ENCODE peak calls at places on chromosomes 12 and 14, in seven cellular contexts. F is lung microvascular endothelial cell; G is stimulated activated CD8-positive, alpha-beta memory T cell treated with anti-CD3 and anti-CD28 coated beads, Interleukin-2, amount 100 ng/mL, for 1 hour; T is stimulated activated naive CD8-positive, alpha-beta T cell treated with anti-CD3 and anti-CD28 coated beads, Interleukin-15, Interleukin-2, amounts not matched to agents 100 U/mL and 50 U/mL, for 24 hours; K is HEK293T; B is SK-N-SH; L is CD8-positive, alpha-beta T cell. X is an unnamed sample.

GRCh38 chr14:105217764-105218163 is 30.6 kb upstream of the BTBD6 start:
- DNase-seq in T (no peak), K (no peak), F (no peak), L (no peak), G (no peak), B (no peak), X (no peak)

GRCh38 chr14:32593290-32593942 is 264.3 kb downstream of the AKAP6 start:
- DNase-seq in F (no peak), B (no peak), T (no peak), G (no peak), L (no peak), K (no peak), X (no peak)

GRCh38 chr12:22101749-22102243 is 55.8 kb downstream of the CMAS start:
- DNase-seq in G (no peak), L (no peak), T (peak), K (no peak), F (peak), B (no peak), X (peak)

GRCh38 chr14:49512571-49512970 is 73.6 kb downstream of the RPS29 start:
- DNase-seq in B (no peak), K (no peak), L (no peak), F (peak), G (no peak), T (no peak), X (no peak)

GRCh38 chr12:18751866-18752265 is 13.9 kb downstream of the CAPZA3 start:
- DNase-seq in L (no peak), F (no peak), K (no peak), G (no peak), T (no peak), B (no peak), X (no peak)

GRCh38 chr14:31889297-31889696 is 187.8 kb upstream of the ARHGAP5 start:
- DNase-seq in B (no peak), F (peak), L (no peak), G (no peak), T (no peak), K (no peak), X (no peak)

GRCh38 chr14:61668267-61668666 is 27.0 kb upstream of the HIF1A start:
- DNase-seq in T (no peak), K (no peak), G (no peak), F (no peak), B (no peak), L (no peak), X (no peak)

GRCh38 chr12:58413794-58414193 is 472.4 kb downstream of the ATP23 start:
- DNase-seq in G (no peak), F (no peak), L (no peak), K (no peak), B (no peak), T (no peak), X (no peak)

GRCh38 chr14:104296388-104297312 is 158.3 kb downstream of the KIF26A start:
- DNase-seq in K (no peak), B (peak), T (no peak), G (no peak), L (no peak), F (no peak), X (no peak)

GRCh38 chr14:101899263-101899662 is 65.1 kb upstream of the DYNC1H1 start:
- DNase-seq in K (no peak), F (peak), L (no peak), B (no peak), G (no peak), T (no peak), X (peak)

GRCh38 chr12:19322376-19322775 is 116.9 kb upstream of the AEBP2 start:
- DNase-seq in G (no peak), F (no peak), T (no peak), L (no peak), B (no peak), K (no peak), X (no peak)

GRCh38 chr14:55625481-55625880 is 45.5 kb downstream of the KTN1 start:
- DNase-seq in L (no peak), F (no peak), K (no peak), T (no peak), B (no peak), G (no peak), X (no peak)

GRCh38 chr12:109378579-109378978 is 30.9 kb downstream of the MYO1H start:
- DNase-seq in L (no peak), G (no peak), B (no peak), F (no peak), T (no peak), K (no peak), X (no peak)

GRCh38 chr12:29317556-29318363 is 63.2 kb downstream of the ERGIC2 start:
- DNase-seq in T (peak), L (peak), F (peak), K (peak), B (peak), G (no peak), X (peak)

GRCh38 chr14:36057452-36058142 is 118.9 kb downstream of the PTCSC3 start:
- DNase-seq in K (peak), L (no peak), G (no peak), T (no peak), B (no peak), F (peak), X (no peak)

GRCh38 chr12:86134571-86134970 is 121.6 kb downstream of the MGAT4C start:
- DNase-seq in G (no peak), T (no peak), F (no peak), B (no peak), K (no peak), L (no peak), X (no peak)

GRCh38 chr12:29238822-29239291 is 89.8 kb downstream of the FAR2 start:
- DNase-seq in F (peak), K (no peak), G (no peak), T (no peak), L (no peak), B (no peak), X (no peak)

GRCh38 chr14:39827901-39828655 is 395.8 kb upstream of the FBXO33 start:
- DNase-seq in T (no peak), F (no peak), K (no peak), G (no peak), B (no peak), L (no peak), X (no peak)

GRCh38 chr14:94386085-94387031 is 2.0 kb downstream of the SERPINA1 start:
- DNase-seq in K (no peak), T (no peak), G (no peak), F (no peak), L (no peak), B (no peak), X (no peak)

GRCh38 chr14:72513994-72514659 is 379.8 kb downstream of the DPF3 start:
- DNase-seq in L (no peak), T (no peak), K (peak), B (peak), F (peak), G (no peak), X (no peak)

GRCh38 chr12:22738945-22739344 is 114.0 kb downstream of the ETNK1 start:
- DNase-seq in K (no peak), G (no peak), F (peak), L (no peak), T (no peak), B (no peak), X (no peak)

GRCh38 chr12:15712823-15713663 is 76.1 kb downstream of the EPS8 start:
- DNase-seq in T (no peak), F (no peak), G (no peak), K (no peak), L (no peak), B (no peak), X (no peak)

GRCh38 chr14:88841741-88842140 is 17.3 kb downstream of the TTC8 start:
- DNase-seq in G (no peak), B (no peak), T (no peak), F (no peak), L (no peak), K (no peak), X (no peak)

GRCh38 chr14:78327426-78328210 is 157.4 kb downstream of the NRXN3 start:
- DNase-seq in B (no peak), F (no peak), T (no peak), G (no peak), K (no peak), L (no peak), X (peak)

GRCh38 chr14:50366589-50366988 is 30.1 kb downstream of the CDKL1 start:
- DNase-seq in T (no peak), L (no peak), B (no peak), G (no peak), K (no peak), F (no peak), X (no peak)

GRCh38 chr12:95200128-95200973 is 16.9 kb downstream of the FGD6 start:
- DNase-seq in B (no peak), T (no peak), G (no peak), L (no peak), K (no peak), F (no peak), X (no peak)

GRCh38 chr12:120495189-120495722 is 657 bp upstream of the DYNLL1 start:
- DNase-seq in F (peak), T (no peak), B (peak), L (no peak), K (no peak), G (no peak), X (no peak)

GRCh38 chr14:77094672-77095284 is 3.3 kb upstream of the CIPC start:
- DNase-seq in B (peak), G (peak), F (peak), T (peak), L (peak), K (peak), X (peak)

GRCh38 chr14:77641534-77642341 is 25.3 kb upstream of the SPTLC2 start:
- DNase-seq in B (no peak), G (peak), K (no peak), F (peak), L (peak), T (peak), X (peak)